ENCODE peak calls at places on chromosomes 3 and 15, in six cellular contexts. One of them, this sample, is unnamed.

GRCh38 chr15:41926184-41927056 is 32.6 kb upstream of the SPTBN5 start:
- DNase-seq in right cardiac atrium: no peak
- DNase-seq in prostate gland: no peak
- DNase-seq in neural progenitor cell: no peak
- DNase-seq in left lung: no peak
- DNase-seq in neuronal stem cell: no peak
- DNase-seq in this sample: no peak

GRCh38 chr3:13655074-13655913 is 106.4 kb downstream of the FBLN2 start:
- DNase-seq in right cardiac atrium: peak; percentile 87
- DNase-seq in prostate gland: no peak
- DNase-seq in neuronal stem cell: peak; percentile 79
- DNase-seq in left lung: no peak
- DNase-seq in neural progenitor cell: peak; percentile 91
- DNase-seq in this sample: peak; percentile 48

GRCh38 chr3:57557088-57557537 is 1.0 kb downstream of the PDE12 start:
- DNase-seq in right cardiac atrium: no peak
- DNase-seq in neural progenitor cell: peak; percentile 24
- DNase-seq in neuronal stem cell: peak; percentile 9
- DNase-seq in left lung: no peak
- DNase-seq in prostate gland: no peak
- DNase-seq in this sample: peak; percentile 10

GRCh38 chr15:31842532-31843195 is 187.7 kb upstream of the CHRNA7 start:
- DNase-seq in left lung: no peak
- DNase-seq in neural progenitor cell: no peak
- DNase-seq in prostate gland: no peak
- DNase-seq in right cardiac atrium: no peak
- DNase-seq in neuronal stem cell: no peak
- DNase-seq in this sample: no peak

GRCh38 chr15:99514306-99514705 is 51.5 kb upstream of the MEF2A start:
- DNase-seq in left lung: no peak
- DNase-seq in neuronal stem cell: no peak
- DNase-seq in prostate gland: no peak
- DNase-seq in right cardiac atrium: no peak
- DNase-seq in neural progenitor cell: no peak
- DNase-seq in this sample: no peak

GRCh38 chr3:112817271-112817670 is 29.4 kb downstream of the CD200R1L start:
- DNase-seq in prostate gland: no peak
- DNase-seq in left lung: no peak
- DNase-seq in neuronal stem cell: no peak
- DNase-seq in right cardiac atrium: no peak
- DNase-seq in neural progenitor cell: no peak
- DNase-seq in this sample: no peak

GRCh38 chr15:62927196-62927595 is 115.4 kb upstream of the TPM1 start:
- DNase-seq in prostate gland: no peak
- DNase-seq in neural progenitor cell: no peak
- DNase-seq in left lung: no peak
- DNase-seq in right cardiac atrium: no peak
- DNase-seq in neuronal stem cell: no peak
- DNase-seq in this sample: no peak

GRCh38 chr15:49492834-49493233 is 69.8 kb downstream of the FGF7 start:
- DNase-seq in prostate gland: no peak
- DNase-seq in neural progenitor cell: no peak
- DNase-seq in neuronal stem cell: no peak
- DNase-seq in right cardiac atrium: no peak
- DNase-seq in left lung: no peak
- DNase-seq in this sample: no peak

GRCh38 chr3:171026584-171027293 is at the start of gene SLC2A2:
- DNase-seq in left lung: no peak
- DNase-seq in neuronal stem cell: no peak
- DNase-seq in prostate gland: no peak
- DNase-seq in neural progenitor cell: no peak
- DNase-seq in right cardiac atrium: no peak
- DNase-seq in this sample: no peak

GRCh38 chr15:60412026-60412425 is 14.2 kb upstream of the ANXA2 start:
- DNase-seq in right cardiac atrium: no peak
- DNase-seq in neuronal stem cell: no peak
- DNase-seq in prostate gland: no peak
- DNase-seq in left lung: no peak
- DNase-seq in neural progenitor cell: no peak
- DNase-seq in this sample: no peak

GRCh38 chr3:174786825-174787224 is 72.3 kb upstream of the NAALADL2 start:
- DNase-seq in neuronal stem cell: no peak
- DNase-seq in left lung: no peak
- DNase-seq in prostate gland: no peak
- DNase-seq in neural progenitor cell: no peak
- DNase-seq in right cardiac atrium: no peak
- DNase-seq in this sample: no peak

GRCh38 chr3:32376098-32376497 is 15.6 kb upstream of the CMTM7 start:
- DNase-seq in right cardiac atrium: no peak
- DNase-seq in neuronal stem cell: no peak
- DNase-seq in prostate gland: no peak
- DNase-seq in neural progenitor cell: no peak
- DNase-seq in left lung: no peak
- DNase-seq in this sample: no peak

GRCh38 chr15:74789741-74790079 is 7.8 kb downstream of the CSK start:
- DNase-seq in prostate gland: no peak
- DNase-seq in neuronal stem cell: no peak
- DNase-seq in right cardiac atrium: no peak
- DNase-seq in neural progenitor cell: no peak
- DNase-seq in left lung: peak; percentile 29
- DNase-seq in this sample: no peak
- H3K4me3 ChIP-seq in prostate gland: no peak overlapping the region
- H3K4me3 ChIP-seq in neuronal stem cell: no peak overlapping the region
- H3K4me3 ChIP-seq in right cardiac atrium: no peak overlapping the region
- H3K4me3 ChIP-seq in neural progenitor cell: no peak overlapping the region
- H3K4me3 ChIP-seq in left lung: no peak overlapping the region
- H3K4me3 ChIP-seq in this sample: no peak overlapping the region

DNA sequence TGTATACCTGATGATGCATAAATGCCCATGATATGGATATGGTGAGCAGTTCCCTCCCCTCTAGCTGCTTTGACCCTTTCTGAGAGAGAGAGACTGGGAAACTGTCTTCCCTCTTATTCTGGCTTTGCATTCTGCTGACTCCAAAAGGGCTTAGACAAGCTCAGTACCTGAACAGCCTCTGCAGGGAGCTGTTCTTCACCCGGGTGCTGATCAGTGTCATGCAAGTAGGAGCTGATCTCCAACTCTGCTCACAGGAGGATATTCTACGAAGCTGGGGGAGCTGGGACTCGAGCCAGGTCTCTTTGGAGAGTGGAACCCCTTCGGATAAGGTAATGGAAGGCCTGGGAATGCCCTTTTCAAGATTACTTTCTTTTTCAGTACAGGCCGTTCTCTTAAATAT is 237.1 kb downstream of the RYR3 start:
- DNase-seq in right cardiac atrium: peak; percentile 71
- DNase-seq in left lung: no peak
- DNase-seq in prostate gland: no peak
- DNase-seq in neural progenitor cell: peak; percentile 79
- DNase-seq in neuronal stem cell: peak; percentile 58
- DNase-seq in this sample: peak; percentile 20
- H3K9me3 ChIP-seq in right cardiac atrium: no peaks in the 10 kb centered on the region
- H3K9me3 ChIP-seq in left lung: peaks cover 1% of the 10 kb centered on the region
- H3K9me3 ChIP-seq in prostate gland: no peaks in the 10 kb centered on the region
- H3K9me3 ChIP-seq in neural progenitor cell: no peaks in the 10 kb centered on the region
- H3K9me3 ChIP-seq in neuronal stem cell: no peaks in the 10 kb centered on the region
- H3K9me3 ChIP-seq in this sample: no peaks in the 10 kb centered on the region

GRCh38 chr15:66388576-66388975 is 1.9 kb downstream of the MAP2K1 start:
- DNase-seq in neuronal stem cell: no peak
- DNase-seq in right cardiac atrium: no peak
- DNase-seq in neural progenitor cell: no peak
- DNase-seq in prostate gland: no peak
- DNase-seq in left lung: no peak
- DNase-seq in this sample: no peak
- H3K4me3 ChIP-seq in neuronal stem cell: peak overlapping the region; percentile 68
- H3K4me3 ChIP-seq in right cardiac atrium: no peak overlapping the region
- H3K4me3 ChIP-seq in neural progenitor cell: peak overlapping the region; percentile 92
- H3K4me3 ChIP-seq in prostate gland: no peak overlapping the region
- H3K4me3 ChIP-seq in left lung: no peak overlapping the region
- H3K4me3 ChIP-seq in this sample: peak overlapping the region; percentile 67

GRCh38 chr15:22227961-22228762 is 147.8 kb downstream of the OR4M2 start:
- DNase-seq in left lung: no peak
- DNase-seq in right cardiac atrium: no peak
- DNase-seq in neural progenitor cell: no peak
- DNase-seq in neuronal stem cell: no peak
- DNase-seq in prostate gland: no peak
- DNase-seq in this sample: no peak

GRCh38 chr15:22224241-22224671 is 143.9 kb downstream of the OR4M2 start:
- DNase-seq in neuronal stem cell: no peak
- DNase-seq in prostate gland: no peak
- DNase-seq in left lung: no peak
- DNase-seq in neural progenitor cell: no peak
- DNase-seq in right cardiac atrium: no peak
- DNase-seq in this sample: no peak

GRCh38 chr15:22229971-22230815 is 149.9 kb downstream of the OR4M2 start:
- DNase-seq in neural progenitor cell: no peak
- DNase-seq in right cardiac atrium: no peak
- DNase-seq in prostate gland: no peak
- DNase-seq in neuronal stem cell: no peak
- DNase-seq in left lung: no peak
- DNase-seq in this sample: peak; percentile 41

GRCh38 chr15:22226034-22226790 is 145.9 kb downstream of the OR4M2 start:
- DNase-seq in prostate gland: no peak
- DNase-seq in neuronal stem cell: no peak
- DNase-seq in left lung: no peak
- DNase-seq in neural progenitor cell: no peak
- DNase-seq in right cardiac atrium: peak; percentile 40
- DNase-seq in this sample: no peak

DNA sequence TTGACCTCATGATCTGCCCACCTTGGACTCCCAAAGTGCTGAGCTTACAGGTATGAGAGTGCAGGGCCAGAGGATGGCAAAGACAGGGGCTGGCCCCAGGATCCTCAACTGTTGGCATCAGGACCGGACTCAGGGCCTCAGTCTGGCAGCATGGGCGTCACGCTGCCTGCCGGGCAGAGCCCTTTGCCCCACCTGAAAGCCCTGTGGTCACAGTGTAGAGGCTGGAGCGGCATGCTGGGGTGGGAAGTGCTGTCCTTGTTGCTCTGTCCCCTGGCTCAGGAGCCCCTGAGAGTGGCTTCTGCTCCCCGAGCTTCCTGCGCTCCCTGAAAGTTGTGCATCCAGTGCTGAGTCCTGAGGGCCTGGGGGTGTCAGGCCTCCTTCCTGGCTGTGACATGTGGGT is 147.1 kb downstream of the OR4M2 start:
- DNase-seq in prostate gland: no peak
- DNase-seq in neuronal stem cell: no peak
- DNase-seq in right cardiac atrium: no peak
- DNase-seq in neural progenitor cell: no peak
- DNase-seq in left lung: no peak
- DNase-seq in this sample: no peak
- H3K9me3 ChIP-seq in prostate gland: no peaks in the 10 kb centered on the region
- H3K9me3 ChIP-seq in neuronal stem cell: no peaks in the 10 kb centered on the region
- H3K9me3 ChIP-seq in right cardiac atrium: no peaks in the 10 kb centered on the region
- H3K9me3 ChIP-seq in neural progenitor cell: peaks cover 60% of the 10 kb centered on the region
- H3K9me3 ChIP-seq in left lung: no peaks in the 10 kb centered on the region
- H3K9me3 ChIP-seq in this sample: no peaks in the 10 kb centered on the region

DNA sequence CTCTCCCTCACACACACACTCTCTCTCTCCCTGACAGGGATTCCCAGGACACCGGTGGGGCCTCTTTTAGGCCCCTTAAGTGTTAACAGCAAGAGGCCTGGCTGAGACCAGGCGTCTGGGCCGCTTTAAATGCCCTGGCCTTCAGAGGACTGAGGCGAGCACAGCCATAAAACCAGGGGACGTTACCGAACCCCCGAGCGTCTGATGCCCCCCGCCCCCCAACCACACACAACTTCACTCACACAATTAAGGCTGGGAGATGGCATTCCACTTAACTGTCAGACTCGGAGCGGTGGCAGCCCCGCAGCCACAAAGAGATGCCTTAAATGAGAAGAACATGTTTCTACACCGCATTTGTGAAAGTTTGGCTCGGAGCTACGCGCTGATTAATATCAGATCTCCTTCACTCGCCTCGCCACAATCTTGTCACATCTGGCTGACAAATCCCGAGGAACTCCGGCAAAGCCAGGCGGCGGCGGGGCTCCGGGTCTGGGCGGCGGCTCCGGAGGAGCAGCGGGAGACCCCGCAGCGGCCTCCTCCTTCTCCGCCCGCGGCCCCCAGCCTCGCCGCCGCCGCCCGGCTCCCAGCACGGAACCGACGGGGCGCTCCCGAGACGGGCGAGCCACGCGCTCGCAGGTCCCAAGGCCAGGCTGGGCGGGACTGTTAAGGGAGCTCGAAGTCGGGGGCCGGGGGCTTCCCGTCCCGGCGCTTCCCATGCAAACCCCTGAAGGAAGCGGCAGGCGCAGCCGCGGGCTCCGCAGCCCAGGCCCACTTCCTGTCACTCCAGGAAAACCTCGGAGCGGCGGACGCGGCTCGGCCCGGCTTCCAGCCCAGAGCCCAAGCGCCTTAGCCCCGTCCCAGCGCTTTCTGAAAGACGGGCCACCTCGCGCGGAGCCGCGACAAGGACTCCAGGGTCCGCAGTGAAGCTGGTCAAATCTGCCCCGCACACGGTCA is 1.3 kb downstream of the BNC1 start:
- DNase-seq in right cardiac atrium: peak; percentile 74
- DNase-seq in neural progenitor cell: peak; percentile 76
- DNase-seq in neuronal stem cell: no peak
- DNase-seq in prostate gland: no peak
- DNase-seq in left lung: peak; percentile 76
- DNase-seq in this sample: peak; percentile 55
- H3K4me3 ChIP-seq in right cardiac atrium: peak overlapping the region; percentile 88
- H3K4me3 ChIP-seq in neural progenitor cell: peak overlapping the region; percentile 58
- H3K4me3 ChIP-seq in neuronal stem cell: peak overlapping the region; percentile 33
- H3K4me3 ChIP-seq in prostate gland: peak overlapping the region; percentile 21
- H3K4me3 ChIP-seq in left lung: peak overlapping the region; percentile 19
- H3K4me3 ChIP-seq in this sample: peak overlapping the region; percentile 85

This sample was measured in MG63.